ENCODE peak calls at places on chromosome 1, in five cellular contexts. C, W, I, P and M are unnamed samples.

GRCh38 chr1:107016376-107016978 is 40.0 kb upstream of the PRMT6 start:
- DNase-seq in C (no peak), W (no peak), I (no peak), P (no peak), M (no peak)

GRCh38 chr1:153696741-153697140 is 18.3 kb downstream of the NPR1 start:
- DNase-seq in C (no peak), W (no peak), I (no peak), P (no peak), M (no peak)

GRCh38 chr1:206912445-206913095 is 9.2 kb downstream of the FCMR start:
- DNase-seq in C (peak), W (peak), I (peak), P (peak), M (peak)

GRCh38 chr1:158607296-158607695 is 2.2 kb downstream of the OR10Z1 start:
- DNase-seq in C (no peak), W (no peak), I (no peak), P (no peak), M (no peak)

GRCh38 chr1:101240041-101240430 is 3.2 kb downstream of the S1PR1 start:
- DNase-seq in C (peak), W (no peak), I (no peak), P (no peak), M (no peak)

GRCh38 chr1:183029591-183030000 is 6.4 kb downstream of the LAMC1 start:
- DNase-seq in C (no peak), W (peak), I (no peak), P (no peak), M (no peak)

GRCh38 chr1:33176362-33176850 is 5.4 kb downstream of the TRIM62 start:
- DNase-seq in C (no peak), W (peak), I (no peak), P (no peak), M (no peak)

GRCh38 chr1:228068359-228068758 is 14.1 kb upstream of the ARF1 start:
- DNase-seq in C (no peak), W (no peak), I (no peak), P (no peak), M (no peak)

GRCh38 chr1:114448370-114448769 is 62.6 kb downstream of the TRIM33 start:
- DNase-seq in C (no peak), W (no peak), I (no peak), P (no peak), M (no peak)

GRCh38 chr1:171877711-171878110 is 36.4 kb downstream of the DNM3 start:
- DNase-seq in C (no peak), W (no peak), I (no peak), P (no peak), M (peak)

GRCh38 chr1:245096330-245097066 is 58.3 kb upstream of the KIF26B start:
- DNase-seq in C (no peak), W (no peak), I (no peak), P (no peak), M (no peak)

GRCh38 chr1:59364012-59364411 is 67.1 kb downstream of the FGGY start:
- DNase-seq in C (no peak), W (no peak), I (no peak), P (no peak), M (no peak)

GRCh38 chr1:92186081-92186480 is 31.6 kb upstream of the C1orf146 start:
- DNase-seq in C (no peak), W (peak), I (no peak), P (no peak), M (no peak)

GRCh38 chr1:83787246-83787998 is 211.5 kb downstream of the TTLL7 start:
- DNase-seq in C (no peak), W (no peak), I (no peak), P (no peak), M (no peak)

GRCh38 chr1:66542811-66543767 is 9.1 kb downstream of the SGIP1 start:
- DNase-seq in C (no peak), W (peak), I (no peak), P (peak), M (peak)

GRCh38 chr1:158644479-158644878 is 39.4 kb downstream of the OR10Z1 start:
- DNase-seq in C (no peak), W (no peak), I (no peak), P (no peak), M (no peak)

GRCh38 chr1:113391643-113392271 is 1.4 kb downstream of the MAGI3 start:
- DNase-seq in C (peak), W (no peak), I (peak), P (peak), M (no peak)

GRCh38 chr1:114292194-114292593 is 138.5 kb upstream of the SYT6 start:
- DNase-seq in C (no peak), W (no peak), I (no peak), P (no peak), M (no peak)

GRCh38 chr1:236576004-236576403 is 28.3 kb downstream of the HEATR1 start:
- DNase-seq in C (no peak), W (no peak), I (no peak), P (no peak), M (no peak)

GRCh38 chr1:5915587-5916571 is 76.3 kb downstream of the NPHP4 start:
- DNase-seq in C (peak), W (peak), I (no peak), P (no peak), M (peak)

GRCh38 chr1:110829955-110830553 is 42.9 kb upstream of the CD53 start:
- DNase-seq in C (peak), W (no peak), I (peak), P (no peak), M (no peak)

GRCh38 chr1:12650001-12650421 is 6.1 kb downstream of the AADACL4 start:
- DNase-seq in C (no peak), W (no peak), I (no peak), P (no peak), M (no peak)

GRCh38 chr1:94927405-94928175 is 680 bp upstream of the CNN3 start:
- DNase-seq in C (peak), W (no peak), I (no peak), P (peak), M (no peak)

GRCh38 chr1:187817782-187818181 is 989.0 kb downstream of the PLA2G4A start:
- DNase-seq in C (no peak), W (no peak), I (no peak), P (no peak), M (no peak)

GRCh38 chr1:26739251-26739914 is 43.6 kb downstream of the ARID1A start:
- DNase-seq in C (no peak), W (no peak), I (no peak), P (no peak), M (no peak)

GRCh38 chr1:109198745-109199144 is 15.0 kb upstream of the SARS1 start:
- DNase-seq in C (no peak), W (no peak), I (no peak), P (peak), M (no peak)

GRCh38 chr1:17233675-17234074 is 15.2 kb upstream of the PADI3 start:
- DNase-seq in C (no peak), W (peak), I (no peak), P (peak), M (peak)

GRCh38 chr1:238336531-238336930 is 445.8 kb upstream of the ZP4 start:
- DNase-seq in C (no peak), W (no peak), I (no peak), P (no peak), M (no peak)

GRCh38 chr1:54332781-54333585 is 73.2 kb downstream of the SSBP3 start:
- DNase-seq in C (no peak), W (no peak), I (no peak), P (no peak), M (no peak)

GRCh38 chr1:206694551-206695124 is 9.9 kb downstream of the MAPKAPK2 start:
- DNase-seq in C (no peak), W (no peak), I (no peak), P (no peak), M (no peak)

GRCh38 chr1:183339556-183340167 is 78.5 kb downstream of the NMNAT2 start:
- DNase-seq in C (no peak), W (no peak), I (no peak), P (no peak), M (no peak)

GRCh38 chr1:23657659-23658275 is 33.8 kb upstream of the RPL11 start:
- DNase-seq in C (peak), W (no peak), I (peak), P (peak), M (peak)

GRCh38 chr1:226204198-226204597 is 17.7 kb upstream of the ACBD3 start:
- DNase-seq in C (no peak), W (no peak), I (no peak), P (no peak), M (no peak)

GRCh38 chr1:64263335-64263734 is 59.9 kb downstream of the UBE2U start:
- DNase-seq in C (no peak), W (no peak), I (no peak), P (no peak), M (peak)

GRCh38 chr1:220884981-220885918 is 6.0 kb downstream of the HLX start:
- DNase-seq in C (no peak), W (no peak), I (no peak), P (no peak), M (no peak)